ENCODE peak calls at places on chromosomes 11 and 22, in seven cellular contexts. M is endothelial cell of umbilical vein, N is GM23338, C is fibroblast of lung, B is MM.1S, E is mammary epithelial cell, T is hepatocyte. J is an unnamed sample. For H3K4me1, the result is how much of the 10 kb centered on the place peaks cover.

GRCh38 chr22:44701187-44701586 is 817 bp upstream of the PRR5 start:
- DNase-seq in M (no peak), N (no peak), C (no peak), B (no peak), E (no peak), T (no peak), J (no peak)

GRCh38 chr11:121762820-121763219 is 310.1 kb upstream of the SORL1-AS1 start:
- DNase-seq in M (peak), N (peak), C (peak), B (no peak), E (peak), T (peak), J (peak)

GRCh38 chr11:12079726-12080556 is 30.4 kb upstream of the MICAL2 start:
- DNase-seq in M (peak), N (no peak), C (peak), B (no peak), E (peak), T (peak), J (no peak)

GRCh38 chr11:48028909-48029685 is 48.7 kb downstream of the PTPRJ start:
- DNase-seq in M (peak), N (no peak), C (peak), B (no peak), E (no peak), T (no peak), J (no peak)

GRCh38 chr11:116244889-116245288 is 527.9 kb downstream of the BUD13 start:
- DNase-seq in M (no peak), N (no peak), C (no peak), B (no peak), E (no peak), T (no peak), J (no peak)

GRCh38 chr22:20787746-20788626 is 14.1 kb downstream of the SERPIND1 start:
- DNase-seq in M (no peak), N (no peak), C (no peak), B (no peak), E (no peak), T (no peak), J (no peak)

GRCh38 chr11:44804449-44805151 is 77.8 kb downstream of the TSPAN18 start:
- DNase-seq in M (no peak), N (no peak), C (peak), B (no peak), E (no peak), T (no peak), J (no peak)

GRCh38 chr11:103202048-103202651 is 92.9 kb downstream of the DYNC2H1 start:
- DNase-seq in M (peak), N (peak), C (peak), B (peak), E (peak), T (peak), J (peak)

GRCh38 chr11:6481924-6482275 is 599 bp downstream of the TIMM10B start:
- DNase-seq in M (no peak), N (no peak), C (no peak), B (no peak), E (no peak), T (no peak), J (no peak)

GRCh38 chr11:76379811-76380160 is 1.1 kb downstream of the THAP12 start:
- DNase-seq in M (no peak), N (no peak), C (no peak), B (no peak), E (no peak), T (no peak), J (no peak)

GRCh38 chr22:24179478-24180210 is 1.6 kb upstream of the SUSD2 start:
- DNase-seq in M (no peak), N (no peak), C (no peak), B (no peak), E (no peak), T (no peak), J (no peak)

GRCh38 chr22:31575190-31575589 is 78.9 kb downstream of the SFI1 start:
- DNase-seq in M (no peak), N (no peak), C (no peak), B (no peak), E (no peak), T (no peak), J (no peak)

GRCh38 chr22:37627545-37627944 is 11.9 kb upstream of the SH3BP1 start:
- DNase-seq in M (no peak), N (no peak), C (no peak), B (peak), E (no peak), T (no peak), J (no peak)

GRCh38 chr11:17859552-17859951 is 125.0 kb downstream of the KCNC1 start:
- DNase-seq in M (no peak), N (no peak), C (no peak), B (no peak), E (no peak), T (no peak), J (no peak)

GRCh38 chr11:8258289-8258688 is 5.4 kb downstream of the LMO1 start:
- DNase-seq in M (no peak), N (no peak), C (no peak), B (no peak), E (no peak), T (no peak), J (no peak)

GRCh38 chr11:5488798-5489399 is 414 bp downstream of the OR52D1 start:
- DNase-seq in M (no peak), N (no peak), C (no peak), B (no peak), E (no peak), T (no peak), J (no peak)

GRCh38 chr22:31295831-31296230 is 3.5 kb upstream of the PIK3IP1 start:
- DNase-seq in M (peak), N (no peak), C (peak), B (no peak), E (peak), T (no peak), J (no peak)

GRCh38 chr11:130580372-130580771 is 131.9 kb downstream of the ADAMTS15 start:
- DNase-seq in M (peak), N (peak), C (peak), B (no peak), E (peak), T (no peak), J (peak)

GRCh38 chr11:121555172-121555571 is 102.4 kb upstream of the SORL1-AS1 start:
- DNase-seq in M (no peak), N (no peak), C (no peak), B (no peak), E (no peak), T (no peak), J (no peak)

GRCh38 chr11:46951864-46952263 is 15.3 kb downstream of the CSTPP1 start:
- DNase-seq in M (peak), N (no peak), C (no peak), B (no peak), E (no peak), T (no peak), J (no peak)

GRCh38 chr11:32229566-32230240 is 138.8 kb downstream of the RCN1 start:
- DNase-seq in M (no peak), N (no peak), C (no peak), B (no peak), E (no peak), T (no peak), J (no peak)

GRCh38 chr11:62569611-62570010 is 4.1 kb downstream of the EEF1G start:
- DNase-seq in M (no peak), N (no peak), C (no peak), B (no peak), E (no peak), T (no peak), J (no peak)

GRCh38 chr11:12091957-12092558 is 18.3 kb upstream of the MICAL2 start:
- DNase-seq in M (no peak), N (no peak), C (no peak), B (no peak), E (no peak), T (peak), J (no peak)

GRCh38 chr11:94784884-94785283 is 16.7 kb downstream of the AMOTL1 start:
- DNase-seq in M (no peak), N (no peak), C (no peak), B (no peak), E (no peak), T (no peak), J (no peak)

GRCh38 chr11:103450241-103450640 is 341.0 kb downstream of the DYNC2H1 start:
- DNase-seq in M (no peak), N (no peak), C (peak), B (no peak), E (no peak), T (no peak), J (no peak)

GRCh38 chr11:121159721-121160120 is 58.7 kb downstream of the TECTA start:
- DNase-seq in M (no peak), N (no peak), C (no peak), B (no peak), E (no peak), T (no peak), J (no peak)

GRCh38 chr11:57338152-57338551 is at the start of gene P2RX3:
- DNase-seq in M (no peak), N (no peak), C (no peak), B (no peak), E (no peak), T (no peak), J (no peak)

GRCh38 chr11:10858505-10859360 is 880 bp upstream of the ZBED5 start:
- DNase-seq in M (peak), N (peak), C (peak), B (peak), E (no peak), T (peak), J (peak)

GRCh38 chr11:17004486-17005148 is 9.6 kb downstream of the PLEKHA7 start:
- DNase-seq in M (no peak), N (no peak), C (no peak), B (no peak), E (no peak), T (no peak), J (no peak)

GRCh38 chr22:30906411-30906810 is 62.2 kb downstream of the MORC2 start:
- DNase-seq in M (no peak), N (no peak), C (no peak), B (no peak), E (no peak), T (no peak), J (no peak)

GRCh38 chr22:48802576-48802975 is 1025.1 kb downstream of the BRD1 start:
- DNase-seq in M (no peak), N (no peak), C (no peak), B (no peak), E (no peak), T (no peak), J (no peak)

GRCh38 chr11:64803846-64804345 is 882 bp upstream of the MAP4K2 start:
- DNase-seq in M (no peak), N (peak), C (no peak), B (no peak), E (no peak), T (no peak), J (no peak)

GRCh38 chr11:130828741-130829140 is 87.5 kb downstream of the SNX19 start:
- DNase-seq in M (no peak), N (no peak), C (peak), B (no peak), E (no peak), T (no peak), J (no peak)

GRCh38 chr22:48880749-48881148 is 946.9 kb downstream of the BRD1 start:
- DNase-seq in M (no peak), N (no peak), C (no peak), B (no peak), E (no peak), T (no peak), J (no peak)

GRCh38 chr11:119417726-119418540 is 5.0 kb downstream of the THY1 start:
- DNase-seq in M (no peak), N (peak), C (peak), B (no peak), E (peak), T (peak), J (no peak)

GRCh38 chr11:44244649-44245308 is 65.2 kb downstream of the ALX4 start:
- DNase-seq in M (peak), N (no peak), C (no peak), B (no peak), E (no peak), T (no peak), J (no peak)

GRCh38 chr11:62805991-62806441 is 776 bp upstream of the NXF1 start:
- DNase-seq in M (no peak), N (peak), C (no peak), B (peak), E (no peak), T (no peak), J (no peak)

GRCh38 chr11:122154227-122154626 is 38.2 kb upstream of the BLID start:
- DNase-seq in M (no peak), N (peak), C (no peak), B (no peak), E (no peak), T (no peak), J (no peak)

GRCh38 chr11:129881570-129882170 is 13.7 kb downstream of the NFRKB start:
- DNase-seq in M (peak), N (peak), C (peak), B (peak), E (peak), T (peak), J (peak)

GRCh38 chr22:41909290-41910049 is 5.4 kb downstream of the SHISA8 start:
- DNase-seq in M (no peak), N (peak), C (no peak), B (no peak), E (no peak), T (no peak), J (no peak)

GRCh38 chr22:41912338-41913039 is 2.4 kb downstream of the SHISA8 start:
- DNase-seq in M (no peak), N (no peak), C (no peak), B (no peak), E (no peak), T (no peak), J (no peak)

GRCh38 chr22:41910050-41910598 is 4.8 kb downstream of the SHISA8 start:
- DNase-seq in M (no peak), N (peak), C (no peak), B (no peak), E (no peak), T (no peak), J (no peak)

GRCh38 chr22:41910599-41911291 is 4.1 kb downstream of the SHISA8 start:
- DNase-seq in M (no peak), N (peak), C (no peak), B (no peak), E (no peak), T (peak), J (no peak)

DNA sequence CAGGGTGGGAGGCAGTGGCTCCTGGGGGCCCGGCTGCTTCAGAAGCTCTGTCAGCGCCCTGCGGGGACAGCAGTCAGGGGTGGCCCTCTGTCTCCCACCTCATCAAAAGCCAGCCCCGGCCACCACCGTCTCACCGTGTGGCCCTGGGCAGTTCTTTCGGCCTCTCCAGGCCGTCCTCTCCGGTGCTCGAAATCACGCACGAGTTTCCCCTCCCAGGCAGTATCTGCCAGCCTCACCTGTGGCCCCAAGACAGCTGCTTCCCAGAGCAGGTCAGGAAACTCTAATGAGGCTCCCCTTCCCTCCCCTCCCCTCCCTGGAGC is 3.6 kb downstream of the SHISA8 start:
- DNase-seq in M (no peak), N (no peak), C (no peak), B (no peak), E (no peak), T (no peak), J (no peak)
- TF ChIP-seq EZH2 in M (no peak), N (no peak), C (peak), B (no peak), E (no peak), T (no peak), J (no peak)

GRCh38 chr11:68340784-68341556 is 28.6 kb downstream of the LRP5 start:
- DNase-seq in M (no peak), N (no peak), C (no peak), B (no peak), E (no peak), T (no peak), J (peak)

GRCh38 chr11:68342459-68343158 is 30.2 kb downstream of the LRP5 start:
- DNase-seq in M (no peak), N (peak), C (no peak), B (no peak), E (peak), T (peak), J (peak)

GRCh38 chr11:68341557-68342458 is 29.4 kb downstream of the LRP5 start:
- DNase-seq in M (no peak), N (no peak), C (no peak), B (no peak), E (no peak), T (no peak), J (no peak)

GRCh38 chr11:68345776-68346728 is 33.7 kb downstream of the LRP5 start:
- DNase-seq in M (no peak), N (no peak), C (no peak), B (no peak), E (no peak), T (no peak), J (no peak)

DNA sequence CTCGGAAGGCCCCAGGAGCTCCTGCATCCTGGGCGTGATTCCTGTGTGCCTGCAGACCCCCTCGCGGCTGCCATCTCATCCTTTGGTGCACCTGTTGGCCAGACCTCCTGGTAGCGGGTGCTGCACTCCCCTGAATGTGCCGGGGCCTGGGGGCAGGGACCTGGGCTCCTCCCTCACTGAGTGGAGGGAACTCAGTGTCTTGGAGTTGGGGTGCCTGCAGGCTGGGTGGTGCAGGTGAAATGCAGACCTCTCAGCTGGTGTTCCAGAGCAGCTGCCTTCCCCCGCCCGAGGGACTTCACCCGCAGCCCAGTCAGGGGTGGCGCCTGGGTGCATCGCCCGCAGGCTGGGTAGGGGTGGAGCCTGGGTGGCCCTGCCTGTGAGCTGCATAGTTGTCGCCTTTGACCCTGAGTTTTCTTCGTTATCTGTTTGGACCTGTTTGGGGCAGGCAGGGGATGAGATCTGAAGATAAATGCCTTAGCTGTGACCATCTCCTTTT is 31.4 kb downstream of the LRP5 start:
- DNase-seq in M (no peak), N (no peak), C (no peak), B (no peak), E (no peak), T (peak), J (no peak)
- H3K4me1 ChIP-seq in M (under half), N (under half), C (under half), B (under half), E (under half), T (under half), J (under half)

DNA sequence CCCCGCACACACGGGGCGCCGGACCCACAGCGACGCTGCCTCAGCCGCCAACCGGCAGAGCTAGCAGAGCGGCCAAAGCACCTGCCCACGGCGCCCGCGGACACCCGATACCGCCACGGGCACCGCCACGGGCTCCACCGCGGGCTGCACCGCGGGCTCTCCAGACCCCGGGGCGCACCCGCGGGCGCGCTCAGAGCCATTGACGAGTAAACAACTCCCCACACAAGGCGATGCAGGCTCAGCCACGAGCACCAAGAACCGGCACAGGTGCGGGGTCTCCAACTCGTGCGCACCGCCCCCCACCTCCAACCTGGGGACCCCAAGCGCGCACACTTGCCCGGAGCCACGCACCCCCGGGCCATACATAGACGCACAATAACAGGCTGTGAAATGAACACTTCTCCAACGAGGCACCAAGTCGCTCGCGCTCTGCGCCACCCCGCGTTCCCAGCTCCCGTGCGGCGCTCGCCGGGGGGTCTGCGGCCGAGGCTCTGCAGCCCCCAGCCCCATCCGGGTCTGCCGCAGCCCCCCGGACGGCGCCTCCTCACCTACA is 1.9 kb downstream of the IFITM10 start:
- DNase-seq in M (no peak), N (no peak), C (no peak), B (no peak), E (peak), T (no peak), J (no peak)
- TF ChIP-seq EZH2 in M (peak), N (no peak), C (peak), B (no peak), E (no peak), T (peak), J (peak)

DNA sequence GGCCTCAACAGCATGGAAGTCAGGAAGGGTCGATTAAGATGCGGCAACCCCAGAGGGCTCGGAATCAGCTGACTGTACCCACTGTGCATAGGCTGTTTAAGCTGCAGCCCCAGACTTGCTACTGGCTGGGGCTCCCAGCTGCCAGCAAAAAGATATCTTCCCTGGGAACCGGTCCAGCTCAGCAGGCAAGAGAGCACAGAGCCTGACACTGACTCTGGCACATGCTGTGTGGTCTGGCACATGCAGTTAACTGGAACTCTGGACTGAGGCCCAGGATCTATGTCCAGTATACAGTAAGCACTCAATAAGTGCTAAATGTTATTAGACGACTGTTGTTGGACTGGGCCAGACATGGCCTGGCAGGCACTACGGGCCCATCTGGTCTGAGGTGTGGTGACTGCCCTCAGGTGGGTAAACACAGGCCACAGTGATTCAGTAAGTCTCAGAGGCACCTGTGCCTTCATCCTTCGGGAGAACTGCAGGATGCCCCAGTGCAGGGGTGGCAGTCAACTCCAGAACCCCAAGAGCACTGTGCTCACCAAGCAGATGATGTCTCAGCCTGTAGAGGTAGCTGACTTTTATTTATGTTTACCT is 87.6 kb downstream of the LARGE1 start:
- DNase-seq in M (no peak), N (no peak), C (no peak), B (no peak), E (no peak), T (no peak), J (no peak)
- H3K4me1 ChIP-seq in M (under half), N (half or more), C (under half), B (under half), E (under half), T (under half), J (under half)

DNA sequence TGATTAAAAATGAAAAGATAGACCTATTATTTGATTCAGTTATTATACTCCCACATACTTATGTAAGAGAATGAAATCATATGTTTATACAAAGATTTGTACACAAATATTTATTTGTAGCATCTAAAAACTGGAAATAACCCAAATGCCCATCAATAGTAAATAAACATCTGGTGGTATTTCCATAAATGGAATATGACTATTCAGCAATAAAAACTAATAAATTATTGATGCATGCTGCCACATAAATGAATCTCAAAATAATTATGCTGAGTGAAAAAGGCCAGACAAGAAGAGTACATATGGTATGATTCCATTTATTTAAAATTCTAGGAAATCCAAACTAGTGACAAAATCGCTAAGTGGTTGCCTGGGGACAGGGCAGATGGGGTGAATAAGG is 41.4 kb downstream of the JAM3 start:
- DNase-seq in M (no peak), N (no peak), C (no peak), B (no peak), E (no peak), T (no peak), J (no peak)
- TF ChIP-seq EZH2 in M (no peak), N (no peak), C (no peak), B (no peak), E (no peak), T (no peak), J (no peak)

GRCh38 chr11:2943711-2944118 is 14.5 kb upstream of the PHLDA2 start:
- DNase-seq in M (no peak), N (no peak), C (no peak), B (no peak), E (no peak), T (no peak), J (no peak)
- H3K4me1 ChIP-seq in M (under half), N (under half), C (under half), B (under half), E (under half), T (under half), J (under half)

J was measured in A673.